ENCODE peak calls at places on chromosome 1, in four cellular contexts. Y is Panc1; F is CD8-positive, alpha-beta memory T cell; P is sigmoid colon. S is an unnamed sample.

GRCh38 chr1:18124977-18125376 is 17.4 kb downstream of the IGSF21 start:
- DNase-seq in F (no peak), P (no peak), Y (no peak), S (no peak)

GRCh38 chr1:30900486-30900885 is 8.1 kb downstream of the SDC3 start:
- DNase-seq in F (no peak), Y (no peak), P (no peak), S (no peak)

GRCh38 chr1:86137458-86137857 is 19.1 kb downstream of the COL24A1 start:
- DNase-seq in P (no peak), F (no peak), Y (no peak), S (no peak)

GRCh38 chr1:55230654-55231053 is 15.5 kb upstream of the USP24 start:
- DNase-seq in F (no peak), P (no peak), Y (no peak), S (no peak)

GRCh38 chr1:2300004-2300771 is 72.1 kb downstream of the SKI start:
- DNase-seq in Y (no peak), P (no peak), F (peak; percentile 74), S (no peak)

GRCh38 chr1:225361176-225361575 is 66.7 kb downstream of the LBR start:
- DNase-seq in F (no peak), Y (no peak), P (no peak), S (no peak)

GRCh38 chr1:217857061-217857460 is 225.9 kb downstream of the SPATA17 start:
- DNase-seq in Y (no peak), P (no peak), F (no peak), S (no peak)

GRCh38 chr1:224759570-224760562 is 143.7 kb downstream of the CNIH3 start:
- DNase-seq in P (no peak), Y (no peak), F (no peak), S (no peak)

GRCh38 chr1:53733975-53734649 is 4.9 kb downstream of the GLIS1 start:
- DNase-seq in Y (peak; percentile 79), F (no peak), P (no peak), S (no peak)

GRCh38 chr1:188669715-188670114 is 1807.9 kb downstream of the BRINP3 start:
- DNase-seq in Y (no peak), F (no peak), P (no peak), S (no peak)

GRCh38 chr1:46152021-46152420 is 19.6 kb upstream of the PIK3R3 start:
- DNase-seq in Y (no peak), F (no peak), P (no peak), S (no peak)

GRCh38 chr1:156922986-156923564 is 2.6 kb downstream of the LRRC71 start:
- DNase-seq in P (no peak), F (no peak), Y (no peak), S (no peak)

GRCh38 chr1:32683397-32683796 is 19.2 kb downstream of the SYNC start:
- DNase-seq in F (no peak), P (peak; percentile 3), Y (no peak), S (no peak)

GRCh38 chr1:32686387-32686786 is 16.2 kb downstream of the SYNC start:
- DNase-seq in P (peak; percentile 5), F (no peak), Y (no peak), S (no peak)

GRCh38 chr1:32681999-32682398 is 20.6 kb downstream of the SYNC start:
- DNase-seq in Y (no peak), F (no peak), P (no peak), S (no peak)

GRCh38 chr1:32684167-32684811 is 18.3 kb downstream of the SYNC start:
- DNase-seq in Y (no peak), P (peak; percentile 86), F (no peak), S (peak; percentile 59)

GRCh38 chr1:32685498-32685897 is 17.1 kb downstream of the SYNC start:
- DNase-seq in P (peak; percentile 1), Y (no peak), F (no peak), S (no peak)
- H3K27ac ChIP-seq in P (peak overlapping the region; percentile 64), Y (no peak overlapping the region), F (no peak overlapping the region), S (no peak overlapping the region)

DNA sequence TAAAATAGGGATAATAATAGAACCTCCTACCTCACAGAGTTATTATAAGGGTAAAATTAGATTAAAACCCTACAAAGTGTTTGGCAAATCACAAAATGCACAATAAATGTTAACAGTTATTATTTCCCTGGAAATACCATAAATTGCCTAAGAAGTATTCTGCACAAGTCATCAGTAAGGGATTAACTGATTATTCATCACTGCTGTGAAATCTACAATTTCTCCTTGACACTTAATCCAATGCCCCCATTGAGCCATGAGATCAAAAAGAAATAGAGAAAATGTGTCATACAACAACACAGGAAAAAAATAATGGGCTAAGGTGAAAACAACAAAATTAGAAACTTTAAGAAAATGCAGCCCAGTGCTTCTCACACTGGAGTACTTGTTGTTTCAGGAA is 6.7 kb upstream of the SEC16B start:
- DNase-seq in F (no peak), P (no peak), Y (no peak), S (no peak)
- H3K27ac ChIP-seq in F (no peak overlapping the region), P (no peak overlapping the region), Y (no peak overlapping the region), S (no peak overlapping the region)

GRCh38 chr1:210707300-210707699 is 378.6 kb downstream of the HHAT start:
- DNase-seq in Y (no peak), P (no peak), F (no peak), S (no peak)
- H3K27ac ChIP-seq in Y (no peak overlapping the region), P (no peak overlapping the region), F (no peak overlapping the region), S (no peak overlapping the region)

DNA sequence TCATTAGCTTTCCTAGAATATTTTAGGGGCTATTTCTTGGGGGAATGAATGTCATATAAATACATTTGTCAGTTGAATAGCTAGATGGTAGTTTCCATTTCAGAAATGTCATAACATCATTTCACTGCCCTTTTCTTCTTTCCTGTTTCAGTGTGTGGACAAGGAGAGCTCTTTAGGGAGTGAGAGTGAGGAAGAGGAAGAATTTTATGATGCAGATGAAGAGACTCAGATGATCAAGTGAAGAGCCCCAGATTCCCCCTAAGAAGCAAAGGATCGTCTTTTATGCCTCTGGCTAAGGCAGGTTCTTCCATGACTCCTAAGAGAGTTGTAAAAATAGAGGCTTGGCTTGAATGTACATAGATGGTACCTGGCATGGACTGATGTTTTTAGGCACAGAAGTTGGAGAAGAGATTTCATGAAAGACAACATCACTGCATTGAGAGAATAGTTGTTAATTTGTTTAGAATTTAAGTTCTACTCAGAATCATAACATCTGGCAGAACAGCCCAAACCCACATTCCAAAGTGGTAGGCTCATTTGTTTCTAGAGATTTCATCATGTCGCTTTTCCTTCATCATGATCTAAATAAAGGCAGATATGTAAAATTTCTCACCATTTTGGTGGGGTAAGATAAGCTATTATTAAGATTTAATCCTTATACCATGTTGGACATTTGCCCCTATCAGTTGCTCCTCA is 44.2 kb upstream of the MAB21L3 start:
- DNase-seq in F (no peak), Y (no peak), P (no peak), S (no peak)
- H3K27ac ChIP-seq in F (no peak overlapping the region), Y (no peak overlapping the region), P (peak overlapping the region; percentile 24), S (no peak overlapping the region)

DNA sequence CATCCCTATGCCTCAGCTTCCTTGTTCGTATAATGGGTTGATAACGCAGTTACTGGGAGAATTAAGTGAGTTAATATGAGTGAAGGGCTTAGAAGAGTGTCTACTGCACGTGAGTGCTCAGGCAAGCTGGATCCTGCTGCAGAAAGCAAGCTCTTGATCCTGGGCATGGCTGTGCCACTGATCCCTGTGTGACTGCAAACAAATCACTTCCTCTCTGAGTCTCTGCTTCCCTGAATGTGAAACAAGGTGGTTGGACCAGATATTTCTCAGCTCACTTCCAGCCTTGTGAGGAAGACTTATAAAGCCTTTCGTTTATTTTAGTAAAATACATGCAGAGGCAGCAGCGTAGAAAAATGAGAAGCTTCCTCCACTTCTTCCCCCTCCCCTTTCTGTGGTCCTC is 13.7 kb downstream of the PSEN2 start:
- DNase-seq in Y (no peak), P (no peak), F (no peak), S (no peak)
- H3K27ac ChIP-seq in Y (no peak overlapping the region), P (no peak overlapping the region), F (no peak overlapping the region), S (no peak overlapping the region)

GRCh38 chr1:63779338-63779819 is 5.6 kb downstream of the ROR1 start:
- DNase-seq in F (no peak), P (no peak), Y (no peak), S (no peak)
- H3K27ac ChIP-seq in F (no peak overlapping the region), P (peak overlapping the region; percentile 18), Y (peak overlapping the region; percentile 46), S (no peak overlapping the region)

GRCh38 chr1:10421637-10422036 is 8.6 kb upstream of the CENPS start:
- DNase-seq in F (no peak), P (no peak), Y (no peak), S (no peak)
- H3K27ac ChIP-seq in F (no peak overlapping the region), P (no peak overlapping the region), Y (no peak overlapping the region), S (no peak overlapping the region)

GRCh38 chr1:178935610-178936009 is 64.7 kb upstream of the ANGPTL1 start:
- DNase-seq in F (no peak), P (no peak), Y (no peak), S (no peak)
- H3K27ac ChIP-seq in F (no peak overlapping the region), P (peak overlapping the region; percentile 93), Y (no peak overlapping the region), S (no peak overlapping the region)

GRCh38 chr1:186782791-186783190 is 46.0 kb upstream of the PLA2G4A start:
- DNase-seq in Y (no peak), F (no peak), P (no peak), S (no peak)

GRCh38 chr1:186775881-186776560 is 52.7 kb upstream of the PLA2G4A start:
- DNase-seq in P (no peak), F (no peak), Y (no peak), S (no peak)

GRCh38 chr1:186783193-186783592 is 45.6 kb upstream of the PLA2G4A start:
- DNase-seq in F (no peak), P (no peak), Y (no peak), S (no peak)

GRCh38 chr1:186781731-186782130 is 47.0 kb upstream of the PLA2G4A start:
- DNase-seq in F (no peak), P (peak; percentile 67), Y (no peak), S (no peak)

GRCh38 chr1:186780081-186780480 is 48.7 kb upstream of the PLA2G4A start:
- DNase-seq in F (no peak), Y (no peak), P (no peak), S (no peak)
- H3K27ac ChIP-seq in F (no peak overlapping the region), Y (no peak overlapping the region), P (no peak overlapping the region), S (no peak overlapping the region)

DNA sequence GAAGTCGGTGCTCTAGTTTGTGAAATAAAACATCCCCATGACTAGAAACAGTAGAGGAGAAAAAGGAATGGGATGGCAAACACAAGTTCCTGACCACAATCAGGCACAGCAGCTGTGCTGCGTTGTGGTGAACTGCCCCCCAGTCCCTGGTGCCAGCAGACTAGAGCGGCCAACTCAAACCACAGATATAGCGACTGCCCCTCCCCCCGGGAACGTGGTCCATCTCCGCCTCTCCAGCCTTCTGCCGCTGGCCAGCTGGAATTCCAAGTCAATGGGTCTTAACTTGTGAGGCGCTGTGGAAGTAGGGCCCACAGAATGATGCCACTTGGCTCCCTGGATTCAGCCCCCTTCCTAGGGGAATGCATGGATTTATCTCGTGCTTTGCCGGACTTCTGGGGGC is 41.6 kb upstream of the ZNF678 start:
- DNase-seq in Y (no peak), P (no peak), F (no peak), S (no peak)
- H3K27ac ChIP-seq in Y (no peak overlapping the region), P (no peak overlapping the region), F (no peak overlapping the region), S (no peak overlapping the region)

S was measured in ovary.